ENCODE peak calls at places on chromosomes 13 and 19, in seven cellular contexts. O is neural progenitor cell, R is H9, V is mesendoderm, W is PC-3, L is fibroblast of lung, N is mammary epithelial cell. U is an unnamed sample. For H3K79me2, the result is how much of the 10 kb centered on the place peaks cover.

GRCh38 chr13:114019367-114019766 is 45.5 kb upstream of the C13orf46 start:
- DNase-seq in V (peak), N (no peak), R (peak), W (no peak), O (peak), L (no peak), U (peak)

GRCh38 chr19:23868630-23869029 is 46.1 kb upstream of the ZNF726 start:
- DNase-seq in V (no peak), R (no peak), O (no peak), L (no peak), N (no peak), W (no peak), U (no peak)

GRCh38 chr19:36488118-36488815 is 1.1 kb downstream of the ZNF566 start:
- DNase-seq in L (peak), O (no peak), V (no peak), N (no peak), R (no peak), W (no peak), U (peak)

GRCh38 chr19:16153582-16154336 is 10.3 kb downstream of the HSH2D start:
- DNase-seq in R (no peak), N (no peak), L (no peak), V (peak), W (peak), O (peak), U (peak)

GRCh38 chr13:22375151-22375550 is 704.3 kb downstream of the FGF9 start:
- DNase-seq in N (no peak), R (no peak), L (no peak), W (no peak), V (no peak), O (no peak), U (no peak)

GRCh38 chr19:54470991-54471782 is 1.9 kb downstream of the CDC42EP5 start:
- DNase-seq in R (peak), N (no peak), V (no peak), L (no peak), W (no peak), O (peak), U (peak)

GRCh38 chr13:37647038-37647650 is 48.6 kb upstream of the POSTN start:
- DNase-seq in W (no peak), L (no peak), V (peak), O (peak), R (no peak), N (no peak), U (no peak)

GRCh38 chr19:18091217-18091608 is 4.5 kb upstream of the IL12RB1 start:
- DNase-seq in V (no peak), W (no peak), R (no peak), L (no peak), N (no peak), O (no peak), U (no peak)

GRCh38 chr13:45828253-45828968 is 23.1 kb downstream of the SIAH3 start:
- DNase-seq in W (no peak), L (no peak), R (no peak), V (no peak), N (no peak), O (no peak), U (no peak)

GRCh38 chr19:46471116-46471733 is at the start of gene PNMA8A:
- DNase-seq in L (peak), R (peak), N (no peak), W (no peak), O (peak), V (peak), U (peak)

GRCh38 chr13:106041445-106041844 is 494.0 kb downstream of the EFNB2 start:
- DNase-seq in W (no peak), R (no peak), L (no peak), V (no peak), N (no peak), O (no peak), U (no peak)

GRCh38 chr13:100378533-100378932 is 210.1 kb downstream of the GGACT start:
- DNase-seq in O (no peak), R (no peak), W (no peak), L (no peak), N (no peak), V (no peak), U (no peak)

GRCh38 chr13:94765814-94766213 is 53.5 kb upstream of the SOX21 start:
- DNase-seq in V (peak), N (no peak), R (no peak), O (no peak), W (no peak), L (no peak), U (no peak)

GRCh38 chr19:2587001-2587719 is 111.2 kb downstream of the GADD45B start:
- DNase-seq in N (no peak), O (peak), V (peak), W (no peak), L (peak), R (peak), U (no peak)

GRCh38 chr19:15283141-15283885 is 49.0 kb downstream of the BRD4 start:
- DNase-seq in L (peak), R (no peak), W (peak), O (no peak), V (peak), N (peak), U (peak)

GRCh38 chr13:95256086-95256485 is 45.2 kb downstream of the ABCC4 start:
- DNase-seq in O (no peak), W (peak), L (peak), R (no peak), N (peak), V (peak), U (peak)

GRCh38 chr19:14147797-14148605 is 11.6 kb upstream of the ASF1B start:
- DNase-seq in N (peak), O (peak), V (peak), L (peak), W (peak), R (peak), U (peak)

GRCh38 chr19:58166708-58167280 is 16.1 kb upstream of the ZNF274 start:
- DNase-seq in V (no peak), O (no peak), W (no peak), N (no peak), R (no peak), L (peak), U (peak)

GRCh38 chr19:58170860-58171259 is 12.0 kb upstream of the ZNF274 start:
- DNase-seq in R (no peak), O (no peak), W (peak), L (no peak), V (no peak), N (peak), U (peak)

DNA sequence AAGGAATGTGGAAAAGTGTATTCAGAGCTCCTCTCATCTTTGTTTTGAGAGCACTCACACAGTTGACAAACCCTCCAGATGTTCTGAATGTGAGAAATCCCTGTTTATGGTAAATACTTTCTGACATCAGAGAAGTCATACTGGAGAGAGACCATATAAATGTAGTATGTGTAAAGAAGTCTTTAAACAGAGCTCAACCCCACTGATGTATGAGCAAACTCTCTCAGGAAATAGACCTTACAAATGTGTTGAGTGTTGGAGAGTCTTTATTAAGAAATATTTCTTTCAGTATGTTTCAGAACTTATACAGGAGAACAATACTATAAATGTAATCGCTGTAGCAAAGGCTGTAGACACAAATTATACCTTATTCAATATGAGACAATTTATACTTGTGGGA is 15.7 kb upstream of the ZNF329 start:
- DNase-seq in V (no peak), L (no peak), W (no peak), O (no peak), R (no peak), N (no peak), U (no peak)
- H3K79me2 ChIP-seq in V (under half), L (under half), W (under half), O (under half), R (under half), N (under half), U (under half)

DNA sequence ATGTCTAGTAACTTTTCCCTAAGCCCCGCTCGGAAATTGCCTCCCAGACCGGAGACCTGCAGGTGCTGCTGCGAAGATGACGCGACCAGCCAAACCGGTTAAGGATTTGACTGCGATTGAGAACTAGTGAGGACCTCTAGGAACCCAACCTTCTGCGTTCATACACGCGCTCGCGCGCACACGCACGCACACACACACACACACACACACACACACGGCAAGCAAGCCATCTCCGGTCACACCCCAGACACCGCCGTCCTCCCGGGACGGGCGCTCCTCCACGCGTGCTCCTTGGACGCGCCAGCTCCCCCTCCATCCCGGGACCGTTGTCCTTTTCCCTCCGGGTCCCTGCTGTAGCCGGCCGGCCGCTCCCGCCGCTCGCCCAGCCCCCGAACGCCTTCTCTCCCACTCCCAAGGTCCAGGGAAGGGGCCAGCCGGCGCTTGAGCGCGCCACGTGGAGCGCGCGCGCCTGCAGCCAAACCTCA is 1.2 kb downstream of the TBC1D4 start:
- DNase-seq in L (peak), O (peak), R (peak), V (peak), W (peak), N (peak), U (peak)
- H3K79me2 ChIP-seq in L (under half), O (under half), R (under half), V (under half), W (under half), N (half or more), U (under half)

GRCh38 chr19:31539386-31539785 is 190.2 kb upstream of the TSHZ3 start:
- DNase-seq in O (no peak), L (no peak), R (peak), N (no peak), W (no peak), V (no peak), U (no peak)
- H3K79me2 ChIP-seq in O (under half), L (under half), R (under half), N (under half), W (under half), V (under half), U (under half)

GRCh38 chr19:12730054-12730453 is 4.4 kb downstream of the TRIR start:
- DNase-seq in V (no peak), R (no peak), N (no peak), W (no peak), O (no peak), L (no peak), U (no peak)

GRCh38 chr19:12733907-12734214 is 623 bp downstream of the TRIR start:
- DNase-seq in O (no peak), N (no peak), W (no peak), L (no peak), R (no peak), V (no peak), U (no peak)

GRCh38 chr19:12727745-12728433 is 4.2 kb upstream of the TNPO2 start:
- DNase-seq in V (no peak), W (no peak), R (no peak), L (no peak), N (no peak), O (no peak), U (no peak)

GRCh38 chr19:12733369-12733896 is 1.1 kb downstream of the TRIR start:
- DNase-seq in V (peak), R (no peak), O (peak), W (peak), L (peak), N (peak), U (peak)

DNA sequence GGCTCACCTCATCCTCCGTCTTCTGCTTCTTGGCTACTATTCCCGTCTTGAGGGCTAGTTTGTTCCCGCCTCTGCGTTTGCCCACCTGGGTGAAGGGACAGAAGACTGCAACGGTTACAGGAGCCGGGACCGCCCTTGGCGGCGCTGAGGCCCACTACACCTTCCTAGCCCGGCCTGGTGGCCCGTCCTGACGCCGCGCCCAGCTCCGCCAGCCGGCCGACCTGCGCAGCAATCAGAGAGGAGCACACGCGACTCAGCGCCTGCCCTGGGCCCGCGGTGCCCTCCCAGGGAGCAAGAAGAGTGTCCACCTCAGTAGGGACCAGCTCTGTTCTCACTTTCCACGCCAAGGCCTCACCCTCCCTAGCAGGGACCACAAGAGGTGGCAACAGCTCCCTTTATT is 3.1 kb downstream of the TRIR start:
- DNase-seq in L (no peak), O (no peak), V (no peak), W (no peak), N (no peak), R (no peak), U (no peak)
- H3K79me2 ChIP-seq in L (under half), O (under half), V (under half), W (half or more), N (half or more), R (under half), U (half or more)

GRCh38 chr19:21046489-21046888 is 26.0 kb downstream of the ZNF430 start:
- DNase-seq in O (no peak), L (no peak), N (no peak), W (no peak), R (no peak), V (no peak), U (no peak)
- H3K79me2 ChIP-seq in O (half or more), L (under half), N (half or more), W (under half), R (under half), V (under half), U (half or more)

DNA sequence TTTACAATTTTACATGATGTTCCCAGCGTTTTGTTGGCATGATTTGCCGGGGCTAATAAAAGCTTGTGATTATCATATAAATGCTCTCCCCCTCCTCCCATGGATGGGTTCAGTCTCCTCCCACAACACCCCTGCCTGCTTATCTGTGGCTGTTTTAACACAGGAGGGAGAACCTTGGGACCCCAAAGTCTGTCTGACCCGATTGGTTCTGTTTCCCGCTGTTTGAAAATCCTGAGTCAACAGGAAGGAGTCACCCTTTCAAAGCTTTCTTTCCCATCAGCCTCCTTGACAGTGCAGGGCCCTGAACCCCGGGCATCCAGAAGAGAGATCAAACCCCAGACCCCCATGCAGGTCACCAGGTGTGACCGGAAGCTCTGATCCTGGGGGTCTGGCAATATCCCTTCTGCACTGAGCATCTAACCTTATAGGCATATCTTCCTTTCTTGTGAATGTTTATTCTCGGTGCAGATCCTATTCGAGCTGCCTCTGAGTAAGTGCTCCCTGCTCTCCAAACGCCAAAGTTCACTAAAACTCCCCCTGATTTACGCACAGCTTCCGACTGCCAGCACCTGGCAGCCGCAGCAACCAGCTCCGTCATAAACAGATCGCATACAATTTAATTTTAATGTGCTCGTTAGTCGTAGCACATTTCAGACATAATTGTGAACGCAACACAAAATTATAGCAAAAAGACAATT is 74.8 kb downstream of the TSHZ3 start:
- DNase-seq in V (no peak), W (no peak), O (no peak), N (no peak), R (no peak), L (no peak), U (no peak)
- H3K79me2 ChIP-seq in V (under half), W (under half), O (under half), N (under half), R (under half), L (under half), U (half or more)

GRCh38 chr19:52688335-52688734 is 46.5 kb downstream of the ZNF611 start:
- DNase-seq in L (no peak), N (no peak), W (no peak), V (no peak), R (no peak), O (no peak), U (no peak)
- H3K79me2 ChIP-seq in L (under half), N (half or more), W (half or more), V (under half), R (under half), O (under half), U (half or more)

GRCh38 chr19:22527554-22527953 is 105.4 kb upstream of the ZNF98 start:
- DNase-seq in N (no peak), O (no peak), V (no peak), W (no peak), L (no peak), R (no peak), U (no peak)

GRCh38 chr19:22530042-22530441 is 104.1 kb upstream of the ZNF492 start:
- DNase-seq in O (no peak), V (no peak), N (no peak), W (no peak), L (no peak), R (no peak), U (no peak)

GRCh38 chr19:22528956-22529355 is 105.2 kb upstream of the ZNF492 start:
- DNase-seq in N (no peak), O (no peak), L (no peak), R (no peak), W (no peak), V (no peak), U (no peak)

GRCh38 chr19:22533761-22534160 is 100.4 kb upstream of the ZNF492 start:
- DNase-seq in W (no peak), N (no peak), V (no peak), L (no peak), R (no peak), O (no peak), U (no peak)

DNA sequence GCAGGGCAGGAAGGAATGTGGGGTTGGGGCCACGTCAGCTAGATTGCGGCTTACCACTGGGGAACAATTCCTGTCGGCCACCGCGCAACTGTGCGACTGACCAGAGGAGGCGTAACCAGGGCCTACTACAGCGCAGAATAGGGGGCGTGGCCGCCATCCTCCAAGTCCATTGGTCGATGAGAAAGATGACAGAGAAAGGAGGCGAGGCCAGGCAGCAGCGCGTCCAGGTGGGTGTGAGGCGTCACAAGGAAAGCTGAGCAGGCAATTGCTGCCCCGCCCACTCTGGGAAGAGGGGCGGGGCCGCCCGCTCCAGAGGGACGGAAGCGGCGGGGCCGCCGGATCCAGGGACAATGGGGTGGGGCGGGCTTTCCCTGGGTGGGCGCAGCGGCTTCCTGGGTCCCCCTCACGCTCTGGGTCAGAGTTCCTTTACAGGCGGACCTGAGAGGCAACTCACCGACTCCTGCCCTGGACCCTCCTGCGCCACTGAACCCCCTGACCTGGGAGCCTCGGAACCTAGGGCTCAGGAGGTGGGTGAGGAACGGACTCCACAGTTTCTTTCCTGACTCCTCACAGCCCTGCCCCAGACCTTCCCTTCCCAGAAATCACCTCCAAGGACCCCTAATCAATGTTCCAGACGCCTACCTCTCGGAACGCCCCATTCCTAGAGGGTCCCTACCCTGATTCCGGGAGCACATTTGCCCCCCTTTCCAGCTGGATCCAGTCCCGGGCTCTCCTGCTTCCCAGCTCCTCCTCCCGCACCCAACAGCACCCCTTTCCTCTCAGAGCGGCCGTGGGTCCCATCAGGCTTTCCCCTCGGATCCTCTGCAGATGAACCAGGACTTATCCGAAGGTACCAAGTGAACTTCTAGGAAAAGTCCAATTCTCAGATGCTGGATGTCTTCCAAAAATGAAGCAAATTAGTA is 101.5 kb upstream of the ZNF492 start:
- DNase-seq in N (no peak), W (no peak), L (no peak), R (no peak), V (no peak), O (no peak), U (no peak)
- H3K79me2 ChIP-seq in N (under half), W (under half), L (under half), R (under half), V (under half), O (under half), U (under half)

GRCh38 chr19:10679743-10680142 is 21.5 kb upstream of the QTRT1 start:
- DNase-seq in V (no peak), L (no peak), N (no peak), O (no peak), W (no peak), R (no peak), U (no peak)
- H3K79me2 ChIP-seq in V (half or more), L (under half), N (half or more), O (half or more), W (under half), R (under half), U (half or more)

DNA sequence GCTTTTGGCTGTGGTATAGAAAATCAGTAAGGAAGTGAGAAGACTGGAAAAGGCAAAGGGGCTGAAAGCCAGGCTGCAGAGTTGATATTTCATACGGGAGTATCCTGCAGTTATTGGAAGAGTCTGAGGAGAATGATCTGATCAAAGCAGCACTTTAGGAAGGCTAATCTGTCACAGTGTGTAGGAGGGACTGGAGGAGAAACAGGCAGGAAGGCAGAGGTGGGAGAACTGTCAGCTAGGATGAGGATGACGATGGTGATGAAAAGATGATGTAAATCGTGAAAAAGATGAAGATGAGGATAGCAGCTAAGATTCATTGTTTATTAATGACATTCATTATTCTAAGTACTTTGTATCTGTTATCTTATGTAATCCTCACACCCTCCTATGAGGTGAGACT is 123.0 kb downstream of the DNAJC15 start:
- DNase-seq in R (no peak), W (no peak), L (no peak), O (no peak), V (no peak), N (no peak), U (no peak)
- H3K79me2 ChIP-seq in R (under half), W (under half), L (under half), O (under half), V (under half), N (under half), U (under half)